ENCODE peak calls at places on chromosomes 1 and 21, in eight cellular contexts. H is ovary, P is A549, Q is SK-N-SH, E is upper lobe of left lung, L is cardiac muscle cell, K is psoas muscle, D is brain microvascular endothelial cell. X is an unnamed sample.

GRCh38 chr1:47584249-47584648 is 146.4 kb downstream of the FOXD2 start:
- DNase-seq in P (no peak), L (no peak), K (no peak), Q (no peak), D (no peak), H (no peak), E (no peak), X (peak)

GRCh38 chr1:162678439-162678838 is 46.2 kb downstream of the DDR2 start:
- DNase-seq in P (no peak), L (no peak), K (no peak), Q (no peak), E (no peak), H (peak), D (peak), X (no peak)

GRCh38 chr1:9847269-9847668 is 23.5 kb upstream of the CLSTN1 start:
- DNase-seq in H (no peak), D (no peak), L (no peak), P (no peak), Q (no peak), E (no peak), K (no peak), X (no peak)

GRCh38 chr1:64679177-64679576 is 65.7 kb upstream of the RAVER2 start:
- DNase-seq in H (no peak), K (no peak), D (no peak), Q (no peak), E (no peak), P (no peak), L (no peak), X (no peak)

GRCh38 chr1:193335797-193336428 is 149.5 kb upstream of the B3GALT2 start:
- DNase-seq in E (no peak), L (no peak), H (no peak), P (no peak), D (peak), K (no peak), Q (no peak), X (no peak)

GRCh38 chr1:41495171-41495948 is 10.9 kb upstream of the EDN2 start:
- DNase-seq in E (no peak), D (no peak), K (no peak), H (no peak), L (peak), P (no peak), Q (no peak), X (no peak)

GRCh38 chr1:74328851-74329250 is 93.7 kb downstream of the TNNI3K start:
- DNase-seq in Q (no peak), D (no peak), K (no peak), L (no peak), H (no peak), E (no peak), P (no peak), X (no peak)

GRCh38 chr21:41777934-41778815 is 11.3 kb upstream of the RIPK4 start:
- DNase-seq in K (peak), Q (peak), L (peak), P (no peak), H (peak), D (peak), E (peak), X (no peak)

GRCh38 chr1:56200446-56200845 is 378.9 kb downstream of the PLPP3 start:
- DNase-seq in Q (peak), K (peak), P (no peak), E (no peak), D (no peak), L (peak), H (no peak), X (no peak)

GRCh38 chr1:42209516-42210370 is 45.2 kb upstream of the GUCA2A start:
- DNase-seq in P (no peak), D (no peak), H (no peak), L (no peak), Q (no peak), K (no peak), E (no peak), X (no peak)

GRCh38 chr1:107842241-107842640 is 122.7 kb downstream of the VAV3 start:
- DNase-seq in H (no peak), P (no peak), Q (no peak), D (no peak), L (no peak), E (no peak), K (no peak), X (no peak)

GRCh38 chr1:89565521-89565920 is 40.9 kb downstream of the LRRC8B start:
- DNase-seq in Q (no peak), H (no peak), P (no peak), L (no peak), D (no peak), E (no peak), K (no peak), X (no peak)

GRCh38 chr1:193306430-193306829 is 120.0 kb upstream of the B3GALT2 start:
- DNase-seq in H (no peak), D (no peak), K (no peak), P (no peak), L (no peak), Q (no peak), E (no peak), X (no peak)

GRCh38 chr1:92840600-92840999 is 8.8 kb downstream of the RPL5 start:
- DNase-seq in L (no peak), Q (no peak), K (no peak), P (no peak), D (no peak), E (no peak), H (no peak), X (no peak)

GRCh38 chr1:66294692-66295384 is 239.1 kb upstream of the SGIP1 start:
- DNase-seq in H (no peak), D (peak), L (no peak), E (no peak), Q (no peak), P (peak), K (no peak), X (no peak)

GRCh38 chr1:31771891-31772668 is 7.9 kb upstream of the ADGRB2 start:
- DNase-seq in Q (no peak), D (no peak), K (no peak), H (no peak), E (peak), L (no peak), P (no peak), X (no peak)

GRCh38 chr21:45352621-45353125 is 52.3 kb upstream of the COL18A1 start:
- DNase-seq in P (no peak), L (no peak), D (no peak), K (no peak), E (peak), H (peak), Q (peak), X (no peak)

GRCh38 chr1:12620142-12620865 is 2.3 kb upstream of the DHRS3 start:
- DNase-seq in L (no peak), Q (no peak), P (no peak), D (no peak), H (no peak), E (no peak), K (no peak), X (no peak)

GRCh38 chr1:111513410-111514020 is 10.1 kb upstream of the ADORA3 start:
- DNase-seq in L (no peak), Q (peak), D (no peak), H (no peak), K (no peak), E (no peak), P (no peak), X (peak)

GRCh38 chr21:42623684-42624083 is 29.7 kb upstream of the PDE9A start:
- DNase-seq in E (no peak), L (no peak), H (no peak), K (no peak), D (no peak), P (no peak), Q (no peak), X (no peak)

GRCh38 chr1:230745071-230745470 is 2.1 kb upstream of the CAPN9 start:
- DNase-seq in H (no peak), K (no peak), P (no peak), E (no peak), D (no peak), L (no peak), Q (no peak), X (no peak)

GRCh38 chr1:47515390-47515789 is 77.5 kb downstream of the FOXD2 start:
- DNase-seq in Q (peak), D (no peak), P (no peak), L (peak), H (no peak), E (no peak), K (no peak), X (no peak)

GRCh38 chr21:46191257-46191685 is 7.0 kb upstream of the SPATC1L start:
- DNase-seq in P (no peak), Q (peak), L (no peak), K (peak), H (peak), D (peak), E (no peak), X (no peak)

GRCh38 chr1:66446261-66447001 is 87.5 kb upstream of the SGIP1 start:
- DNase-seq in D (peak), H (no peak), L (peak), E (no peak), K (no peak), P (peak), Q (peak), X (no peak)

GRCh38 chr1:40784141-40784770 is 669 bp downstream of the KCNQ4 start:
- DNase-seq in D (no peak), K (no peak), P (no peak), H (peak), E (peak), L (peak), Q (peak), X (no peak)

GRCh38 chr1:236081546-236082227 is 16.8 kb upstream of the NID1 start:
- DNase-seq in Q (no peak), H (no peak), K (no peak), E (peak), P (no peak), D (no peak), L (no peak), X (no peak)

GRCh38 chr1:59100975-59101374 is 195.9 kb upstream of the FGGY start:
- DNase-seq in L (no peak), Q (no peak), H (no peak), K (no peak), D (peak), E (no peak), P (no peak), X (no peak)

GRCh38 chr1:27509127-27510080 is 19.4 kb upstream of the WASF2 start:
- DNase-seq in Q (no peak), P (no peak), K (no peak), E (no peak), D (no peak), H (no peak), L (no peak), X (no peak)
- H3K27ac ChIP-seq in Q (no peak), P (no peak), K (no peak), E (no peak), D (no peak), H (no peak), L (peak), X (no peak)

GRCh38 chr1:181133441-181133951 is 45.0 kb downstream of the IER5 start:
- DNase-seq in E (peak), P (no peak), L (no peak), K (no peak), Q (peak), H (no peak), D (no peak), X (no peak)
- H3K27ac ChIP-seq in E (peak), P (peak), L (no peak), K (no peak), Q (no peak), H (no peak), D (no peak), X (no peak)

GRCh38 chr1:186845581-186846210 is 16.9 kb downstream of the PLA2G4A start:
- DNase-seq in D (no peak), E (no peak), Q (no peak), H (no peak), P (no peak), K (no peak), L (no peak), X (no peak)

GRCh38 chr1:186849824-186850223 is 21.1 kb downstream of the PLA2G4A start:
- DNase-seq in P (no peak), L (no peak), H (no peak), D (no peak), E (no peak), Q (no peak), K (no peak), X (no peak)

GRCh38 chr1:186849271-186849671 is 20.5 kb downstream of the PLA2G4A start:
- DNase-seq in H (no peak), E (no peak), D (no peak), L (no peak), K (no peak), P (peak), Q (no peak), X (peak)

GRCh38 chr1:186843931-186844330 is 15.2 kb downstream of the PLA2G4A start:
- DNase-seq in D (no peak), H (no peak), K (no peak), P (no peak), L (no peak), Q (no peak), E (no peak), X (no peak)

DNA sequence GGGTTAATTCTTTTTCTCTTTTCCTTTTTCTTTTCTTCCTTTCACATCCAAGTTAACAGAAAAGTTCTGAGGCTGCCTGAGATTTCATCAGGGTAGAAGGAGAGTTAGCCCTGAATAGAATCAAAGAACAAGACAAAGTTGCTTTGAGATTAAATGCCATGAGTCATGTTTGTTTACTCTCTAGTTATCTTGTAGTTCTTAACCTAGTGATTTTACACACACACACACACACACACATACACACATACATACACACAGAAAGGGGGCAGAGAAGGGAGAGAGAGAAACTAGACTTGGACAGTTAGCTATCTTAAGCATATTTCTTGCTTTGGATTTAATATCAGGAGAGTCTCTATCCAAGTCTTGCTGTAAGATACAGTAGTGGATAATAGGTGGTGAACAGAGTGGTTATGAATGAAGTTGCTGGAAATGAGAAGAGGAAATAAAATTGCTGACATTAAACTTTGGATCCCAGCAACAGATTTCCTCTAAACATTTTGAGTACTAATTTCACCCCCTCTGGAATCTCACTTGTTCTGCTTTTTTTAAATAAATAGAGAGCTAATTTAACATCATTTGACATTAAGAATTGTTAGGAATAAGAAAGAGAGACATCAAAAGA is 19.9 kb downstream of the PLA2G4A start:
- DNase-seq in L (no peak), P (peak), D (peak), K (no peak), Q (no peak), E (no peak), H (no peak), X (no peak)
- H3K27ac ChIP-seq in L (no peak), P (peak), D (no peak), K (no peak), Q (no peak), E (peak), H (no peak), X (no peak)

GRCh38 chr1:21635138-21635535 is 34.0 kb downstream of the RAP1GAP start:
- DNase-seq in K (no peak), H (no peak), Q (no peak), D (no peak), P (no peak), L (no peak), E (no peak), X (no peak)
- H3K27ac ChIP-seq in K (no peak), H (no peak), Q (no peak), D (no peak), P (peak), L (no peak), E (peak), X (no peak)

DNA sequence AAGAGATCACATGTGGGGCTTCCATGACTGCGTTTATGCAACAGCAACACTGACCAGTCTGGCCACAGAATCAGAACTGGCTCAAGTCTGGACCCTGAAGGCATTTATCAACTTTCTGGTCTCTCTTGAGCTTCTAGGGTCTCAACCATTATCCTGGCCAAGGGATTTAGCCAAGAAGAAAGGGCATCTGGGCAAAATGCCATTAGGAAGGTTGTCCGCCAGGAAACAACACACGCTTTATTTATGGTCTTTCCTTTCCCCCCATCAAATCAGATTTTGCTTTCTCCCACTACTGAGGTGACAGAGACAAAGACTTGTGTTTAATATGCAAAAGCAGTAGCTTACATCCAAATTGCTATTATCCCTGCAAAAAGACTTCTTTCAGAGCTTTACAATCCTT is 81.6 kb upstream of the PPP2R5A start:
- DNase-seq in L (no peak), E (no peak), Q (no peak), D (no peak), H (no peak), K (no peak), P (no peak), X (no peak)
- H3K27ac ChIP-seq in L (no peak), E (no peak), Q (no peak), D (no peak), H (no peak), K (no peak), P (no peak), X (no peak)

GRCh38 chr1:36450919-36451305 is 661 bp upstream of the OSCP1 start:
- DNase-seq in Q (peak), L (no peak), K (no peak), E (no peak), H (no peak), P (no peak), D (no peak), X (no peak)
- H3K27ac ChIP-seq in Q (peak), L (peak), K (peak), E (peak), H (peak), P (peak), D (peak), X (peak)

X was measured in substantia nigra.